ENCODE peak calls at places on chromosomes 3 and 15, in five cellular contexts. One of them, this sample, is unnamed.

GRCh38 chr15:99165956-99166689 is 61.2 kb downstream of the SYNM start:
- DNase-seq in activated effector memory CD4-positive, alpha-beta T cell treated with anti-CD3 and anti-CD28 coated beads, Interleukin-2, amount 50 U/mL, for 16 hours: no peak
- DNase-seq in Peyer's patch: peak; percentile 39
- DNase-seq in stimulated activated CD8-positive, alpha-beta memory T cell treated with anti-CD3 and anti-CD28 coated beads, Interleukin-4, amount 100 ng/mL, for 1 hour: no peak
- DNase-seq in astrocyte of the spinal cord: no peak
- DNase-seq in this sample: no peak

GRCh38 chr15:100873029-100873677 is 6.5 kb upstream of the ALDH1A3 start:
- DNase-seq in activated effector memory CD4-positive, alpha-beta T cell treated with anti-CD3 and anti-CD28 coated beads, Interleukin-2, amount 50 U/mL, for 16 hours: peak; percentile 72
- DNase-seq in Peyer's patch: peak; percentile 89
- DNase-seq in astrocyte of the spinal cord: peak; percentile 85
- DNase-seq in stimulated activated CD8-positive, alpha-beta memory T cell treated with anti-CD3 and anti-CD28 coated beads, Interleukin-4, amount 100 ng/mL, for 1 hour: peak; percentile 8
- DNase-seq in this sample: peak; percentile 84

GRCh38 chr3:190101320-190102117 is 19.2 kb downstream of the P3H2 start:
- DNase-seq in Peyer's patch: no peak
- DNase-seq in stimulated activated CD8-positive, alpha-beta memory T cell treated with anti-CD3 and anti-CD28 coated beads, Interleukin-4, amount 100 ng/mL, for 1 hour: no peak
- DNase-seq in activated effector memory CD4-positive, alpha-beta T cell treated with anti-CD3 and anti-CD28 coated beads, Interleukin-2, amount 50 U/mL, for 16 hours: no peak
- DNase-seq in astrocyte of the spinal cord: peak; percentile 71
- DNase-seq in this sample: peak; percentile 59

GRCh38 chr3:84998545-84998944 is 39.8 kb downstream of the CADM2 start:
- DNase-seq in Peyer's patch: no peak
- DNase-seq in astrocyte of the spinal cord: no peak
- DNase-seq in stimulated activated CD8-positive, alpha-beta memory T cell treated with anti-CD3 and anti-CD28 coated beads, Interleukin-4, amount 100 ng/mL, for 1 hour: no peak
- DNase-seq in activated effector memory CD4-positive, alpha-beta T cell treated with anti-CD3 and anti-CD28 coated beads, Interleukin-2, amount 50 U/mL, for 16 hours: no peak
- DNase-seq in this sample: no peak

GRCh38 chr15:89399390-89400120 is 64.9 kb upstream of the POLG start:
- DNase-seq in activated effector memory CD4-positive, alpha-beta T cell treated with anti-CD3 and anti-CD28 coated beads, Interleukin-2, amount 50 U/mL, for 16 hours: no peak
- DNase-seq in Peyer's patch: peak; percentile 66
- DNase-seq in astrocyte of the spinal cord: no peak
- DNase-seq in stimulated activated CD8-positive, alpha-beta memory T cell treated with anti-CD3 and anti-CD28 coated beads, Interleukin-4, amount 100 ng/mL, for 1 hour: no peak
- DNase-seq in this sample: no peak

GRCh38 chr15:81060470-81060869 is 59.7 kb downstream of the TLNRD1 start:
- DNase-seq in Peyer's patch: no peak
- DNase-seq in astrocyte of the spinal cord: no peak
- DNase-seq in activated effector memory CD4-positive, alpha-beta T cell treated with anti-CD3 and anti-CD28 coated beads, Interleukin-2, amount 50 U/mL, for 16 hours: no peak
- DNase-seq in stimulated activated CD8-positive, alpha-beta memory T cell treated with anti-CD3 and anti-CD28 coated beads, Interleukin-4, amount 100 ng/mL, for 1 hour: no peak
- DNase-seq in this sample: no peak

GRCh38 chr3:40386213-40386612 is 771 bp upstream of the ENTPD3 start:
- DNase-seq in activated effector memory CD4-positive, alpha-beta T cell treated with anti-CD3 and anti-CD28 coated beads, Interleukin-2, amount 50 U/mL, for 16 hours: no peak
- DNase-seq in stimulated activated CD8-positive, alpha-beta memory T cell treated with anti-CD3 and anti-CD28 coated beads, Interleukin-4, amount 100 ng/mL, for 1 hour: no peak
- DNase-seq in astrocyte of the spinal cord: no peak
- DNase-seq in Peyer's patch: no peak
- DNase-seq in this sample: no peak

GRCh38 chr3:41244620-41245336 is 45.5 kb downstream of the CTNNB1 start:
- DNase-seq in astrocyte of the spinal cord: no peak
- DNase-seq in activated effector memory CD4-positive, alpha-beta T cell treated with anti-CD3 and anti-CD28 coated beads, Interleukin-2, amount 50 U/mL, for 16 hours: no peak
- DNase-seq in stimulated activated CD8-positive, alpha-beta memory T cell treated with anti-CD3 and anti-CD28 coated beads, Interleukin-4, amount 100 ng/mL, for 1 hour: no peak
- DNase-seq in Peyer's patch: no peak
- DNase-seq in this sample: no peak

GRCh38 chr3:179068779-179069530 is 2.7 kb downstream of the ZMAT3 start:
- DNase-seq in astrocyte of the spinal cord: peak; percentile 23
- DNase-seq in activated effector memory CD4-positive, alpha-beta T cell treated with anti-CD3 and anti-CD28 coated beads, Interleukin-2, amount 50 U/mL, for 16 hours: peak; percentile 74
- DNase-seq in Peyer's patch: peak; percentile 53
- DNase-seq in stimulated activated CD8-positive, alpha-beta memory T cell treated with anti-CD3 and anti-CD28 coated beads, Interleukin-4, amount 100 ng/mL, for 1 hour: peak; percentile 1
- DNase-seq in this sample: peak; percentile 48

GRCh38 chr3:159859424-159859823 is 129.2 kb upstream of the IL12A start:
- DNase-seq in astrocyte of the spinal cord: no peak
- DNase-seq in activated effector memory CD4-positive, alpha-beta T cell treated with anti-CD3 and anti-CD28 coated beads, Interleukin-2, amount 50 U/mL, for 16 hours: no peak
- DNase-seq in stimulated activated CD8-positive, alpha-beta memory T cell treated with anti-CD3 and anti-CD28 coated beads, Interleukin-4, amount 100 ng/mL, for 1 hour: no peak
- DNase-seq in Peyer's patch: no peak
- DNase-seq in this sample: no peak

GRCh38 chr3:138442433-138442832 is 8.0 kb downstream of the ESYT3 start:
- DNase-seq in activated effector memory CD4-positive, alpha-beta T cell treated with anti-CD3 and anti-CD28 coated beads, Interleukin-2, amount 50 U/mL, for 16 hours: no peak
- DNase-seq in astrocyte of the spinal cord: peak; percentile 58
- DNase-seq in stimulated activated CD8-positive, alpha-beta memory T cell treated with anti-CD3 and anti-CD28 coated beads, Interleukin-4, amount 100 ng/mL, for 1 hour: no peak
- DNase-seq in Peyer's patch: peak; percentile 61
- DNase-seq in this sample: peak; percentile 66

GRCh38 chr3:192812736-192813383 is 85.5 kb upstream of the FGF12 start:
- DNase-seq in astrocyte of the spinal cord: peak; percentile 77
- DNase-seq in stimulated activated CD8-positive, alpha-beta memory T cell treated with anti-CD3 and anti-CD28 coated beads, Interleukin-4, amount 100 ng/mL, for 1 hour: no peak
- DNase-seq in Peyer's patch: peak; percentile 65
- DNase-seq in activated effector memory CD4-positive, alpha-beta T cell treated with anti-CD3 and anti-CD28 coated beads, Interleukin-2, amount 50 U/mL, for 16 hours: no peak
- DNase-seq in this sample: peak; percentile 59

GRCh38 chr3:25723802-25724201 is 59.1 kb upstream of the TOP2B start:
- DNase-seq in Peyer's patch: no peak
- DNase-seq in astrocyte of the spinal cord: no peak
- DNase-seq in activated effector memory CD4-positive, alpha-beta T cell treated with anti-CD3 and anti-CD28 coated beads, Interleukin-2, amount 50 U/mL, for 16 hours: no peak
- DNase-seq in stimulated activated CD8-positive, alpha-beta memory T cell treated with anti-CD3 and anti-CD28 coated beads, Interleukin-4, amount 100 ng/mL, for 1 hour: no peak
- DNase-seq in this sample: no peak